ENCODE peak calls at places on chromosome 21, in eight cellular contexts. F is CD8-positive, alpha-beta T cell; V is H9; L is upper lobe of right lung; M is tibial nerve; R is GM23248; P is breast epithelium; Z is keratinocyte. J is an unnamed sample. For H3K4me1, the result is how much of the 10 kb centered on the place peaks cover.

GRCh38 chr21:28111151-28111619 is 881.5 kb downstream of the LTN1 start:
- DNase-seq in F (no peak), V (no peak), L (no peak), M (no peak), R (peak), P (peak), Z (no peak), J (peak)

GRCh38 chr21:17818158-17819113 is 720 bp downstream of the C21orf91 start:
- DNase-seq in F (peak), V (peak), L (peak), M (no peak), R (peak), P (no peak), Z (no peak), J (peak)

GRCh38 chr21:40507978-40508377 is 339.0 kb downstream of the DSCAM start:
- DNase-seq in F (no peak), V (no peak), L (no peak), M (no peak), R (no peak), P (no peak), Z (no peak), J (no peak)

GRCh38 chr21:39116761-39117425 is 66.4 kb downstream of the PSMG1 start:
- DNase-seq in F (no peak), V (no peak), L (no peak), M (no peak), R (no peak), P (no peak), Z (no peak), J (no peak)

GRCh38 chr21:17613242-17613676 is 558 bp upstream of the BTG3 start:
- DNase-seq in F (no peak), V (no peak), L (peak), M (peak), R (peak), P (peak), Z (no peak), J (peak)

GRCh38 chr21:26098758-26099157 is 71.8 kb downstream of the APP start:
- DNase-seq in F (no peak), V (no peak), L (no peak), M (no peak), R (peak), P (no peak), Z (no peak), J (no peak)

GRCh38 chr21:28943631-28944030 is 49.0 kb downstream of the LTN1 start:
- DNase-seq in F (no peak), V (no peak), L (no peak), M (no peak), R (peak), P (no peak), Z (no peak), J (no peak)

GRCh38 chr21:17536381-17536780 is 23.5 kb downstream of the CXADR start:
- DNase-seq in F (no peak), V (no peak), L (no peak), M (no peak), R (no peak), P (no peak), Z (no peak), J (no peak)

GRCh38 chr21:33514234-33514633 is 22.7 kb upstream of the DNAJC28 start:
- DNase-seq in F (no peak), V (no peak), L (no peak), M (no peak), R (peak), P (no peak), Z (no peak), J (no peak)

GRCh38 chr21:40386301-40386911 is 460.6 kb downstream of the DSCAM start:
- DNase-seq in F (no peak), V (peak), L (peak), M (peak), R (peak), P (peak), Z (no peak), J (peak)

GRCh38 chr21:36005018-36005417 is 55.3 kb downstream of the SETD4 start:
- DNase-seq in F (no peak), V (no peak), L (no peak), M (no peak), R (peak), P (no peak), Z (no peak), J (no peak)
- H3K27ac ChIP-seq in F (no peak), V (no peak), L (no peak), M (no peak), R (peak), P (peak), Z (no peak), J (no peak)

DNA sequence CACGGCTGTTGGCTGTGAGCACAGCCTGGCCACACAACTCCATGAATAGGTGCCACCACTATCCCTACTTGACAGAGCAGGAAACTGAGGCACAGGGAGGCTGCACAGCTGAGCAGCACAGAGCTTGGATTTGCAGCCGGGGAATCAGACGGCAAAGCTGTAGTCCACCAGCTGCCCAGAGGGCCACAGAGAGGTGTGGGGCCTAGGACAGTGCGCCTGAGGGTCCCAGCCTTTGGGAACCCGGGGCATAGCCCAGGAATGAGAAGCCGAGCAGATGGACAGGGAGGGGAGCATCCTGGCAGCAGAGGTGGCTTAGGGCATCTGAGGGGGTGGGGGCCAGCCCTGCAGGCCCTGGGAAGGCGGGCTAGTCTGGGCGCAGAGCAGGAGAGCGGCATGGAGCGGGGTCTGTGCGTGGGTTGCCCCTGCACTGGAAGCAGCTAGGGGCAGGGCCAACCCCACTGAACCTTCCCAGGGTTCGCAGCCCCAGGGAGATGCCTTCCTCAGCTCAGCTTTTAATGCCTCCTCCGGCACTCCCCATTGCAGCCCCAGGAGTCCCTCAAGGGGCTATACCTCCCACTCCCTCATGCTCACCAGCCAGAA is 46.2 kb upstream of the COL18A1 start:
- DNase-seq in F (no peak), V (no peak), L (no peak), M (no peak), R (no peak), P (no peak), Z (no peak), J (no peak)
- H3K4me1 ChIP-seq in F (under half), V (under half), L (under half), M (under half), R (under half), P (under half), Z (under half), J (under half)

DNA sequence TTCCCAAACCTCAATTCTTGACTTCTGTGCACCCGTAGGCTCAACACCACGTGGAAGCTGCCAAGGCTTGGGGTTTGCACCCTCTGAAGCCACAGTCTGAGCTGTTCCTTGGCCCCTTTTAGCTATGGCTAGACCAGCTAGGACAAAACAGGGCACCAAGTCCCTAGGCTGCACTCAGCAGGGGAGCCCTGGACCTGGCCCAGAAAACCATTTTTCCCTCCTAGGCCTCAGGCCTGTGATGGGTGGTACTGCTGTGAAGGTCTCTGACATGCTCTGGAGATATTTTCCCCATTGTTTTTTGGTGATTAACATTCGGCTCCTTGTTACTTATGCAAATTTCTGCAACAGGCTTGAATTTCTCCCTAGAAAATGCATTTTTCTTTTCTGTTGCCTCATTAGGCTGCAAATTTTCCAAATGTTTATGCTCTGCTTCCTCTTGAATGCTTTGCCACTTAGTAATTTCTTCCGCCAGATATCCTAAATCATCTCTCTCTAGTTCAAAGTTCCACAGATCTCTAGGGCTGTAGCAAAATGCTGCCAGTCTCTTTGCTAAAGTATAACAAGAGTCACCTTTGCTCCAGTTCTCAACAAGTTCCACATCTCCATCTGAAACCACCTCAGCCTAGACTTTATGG is 69.0 kb upstream of the KRTAP19-8 start:
- DNase-seq in F (no peak), V (no peak), L (no peak), M (no peak), R (peak), P (no peak), Z (no peak), J (no peak)
- H3K27ac ChIP-seq in F (no peak), V (no peak), L (no peak), M (no peak), R (no peak), P (no peak), Z (no peak), J (no peak)

DNA sequence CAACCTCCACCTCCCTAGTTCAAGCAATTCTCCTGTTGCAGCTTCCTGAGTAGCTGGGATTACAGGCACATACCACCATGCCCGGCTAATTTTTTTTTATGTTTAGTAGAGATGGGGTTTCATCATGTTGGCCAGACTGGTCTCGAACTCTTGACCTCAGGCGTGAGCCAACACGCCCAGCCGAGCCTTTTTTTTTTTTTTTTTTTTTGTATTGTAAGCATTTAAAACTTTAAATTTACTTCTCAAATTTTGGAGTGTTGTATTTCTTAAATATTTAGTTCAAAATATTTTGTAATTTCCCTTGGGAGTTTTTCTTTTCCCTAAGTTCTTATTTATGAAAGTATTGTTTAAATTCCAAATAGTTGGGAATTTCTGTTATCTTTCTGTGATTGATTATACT is 9.2 kb upstream of the SCAF4 start:
- DNase-seq in F (no peak), V (no peak), L (no peak), M (no peak), R (no peak), P (no peak), Z (no peak), J (no peak)
- H3K4me1 ChIP-seq in F (under half), V (under half), L (under half), M (under half), R (under half), P (under half), Z (under half), J (under half)

GRCh38 chr21:16169810-16170209 is 440.0 kb downstream of the USP25 start:
- DNase-seq in F (no peak), V (no peak), L (no peak), M (no peak), R (no peak), P (no peak), Z (no peak), J (no peak)

DNA sequence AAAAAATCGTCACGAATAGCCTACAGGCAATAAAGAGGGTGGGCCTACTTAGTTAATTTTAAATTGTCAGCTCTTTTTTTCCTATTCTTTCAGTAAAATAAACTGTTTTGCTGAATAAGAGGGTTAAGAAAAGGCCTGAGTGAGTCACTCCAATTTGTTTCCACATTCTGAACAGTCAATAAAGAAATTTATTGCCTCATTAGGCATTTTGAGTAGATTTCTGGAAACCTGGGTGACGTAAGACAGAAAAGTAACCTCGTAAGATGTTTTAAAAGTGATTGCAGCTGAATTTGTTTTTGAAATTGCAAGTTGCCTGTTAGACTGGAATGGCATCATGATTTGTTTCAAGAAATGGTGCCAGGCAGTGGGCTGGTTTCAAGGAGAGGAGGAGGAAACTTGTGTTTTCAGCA is 439.3 kb downstream of the USP25 start:
- DNase-seq in F (no peak), V (no peak), L (no peak), M (no peak), R (peak), P (no peak), Z (no peak), J (no peak)
- H3K27ac ChIP-seq in F (no peak), V (no peak), L (no peak), M (no peak), R (peak), P (no peak), Z (no peak), J (peak)

GRCh38 chr21:45086342-45086958 is 12.1 kb downstream of the ADARB1 start:
- DNase-seq in F (no peak), V (no peak), L (no peak), M (no peak), R (no peak), P (no peak), Z (no peak), J (no peak)
- H3K4me1 ChIP-seq in F (half or more), V (under half), L (under half), M (under half), R (under half), P (under half), Z (under half), J (under half)

GRCh38 chr21:43902441-43902840 is 37.4 kb downstream of the AGPAT3 start:
- DNase-seq in F (no peak), V (no peak), L (peak), M (no peak), R (no peak), P (no peak), Z (no peak), J (peak)
- H3K27ac ChIP-seq in F (no peak), V (no peak), L (peak), M (no peak), R (no peak), P (no peak), Z (no peak), J (no peak)

DNA sequence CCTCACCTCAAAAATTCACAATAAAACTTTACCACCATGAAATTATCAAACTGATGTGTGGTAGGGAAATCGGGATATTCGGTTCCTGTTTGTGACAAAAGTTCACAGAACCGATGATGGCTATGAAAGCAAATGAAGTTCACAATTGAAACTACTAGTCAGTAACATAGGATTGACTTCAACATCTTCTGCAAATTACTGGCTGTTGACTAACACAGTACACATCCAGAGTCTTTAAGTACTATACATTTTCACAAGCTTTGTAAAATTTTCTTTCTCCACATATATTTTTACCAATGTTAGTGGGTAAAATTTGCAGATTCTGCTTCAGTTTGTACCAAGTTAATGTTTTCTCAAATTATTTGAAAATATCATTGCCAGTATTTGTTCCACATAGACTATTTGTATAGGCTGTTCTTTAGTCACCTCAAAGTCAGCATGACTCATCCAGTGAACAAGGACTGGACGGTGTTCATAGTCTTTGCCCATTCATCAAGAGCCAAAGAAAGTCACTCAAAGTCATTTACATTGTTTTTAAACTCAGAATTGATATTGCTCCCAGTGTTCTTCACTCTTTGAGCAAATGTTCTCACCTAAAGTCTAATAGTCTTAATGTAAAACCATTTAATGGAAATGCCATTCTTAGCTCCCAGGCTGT is 213.4 kb downstream of the USP25 start:
- DNase-seq in F (no peak), V (no peak), L (no peak), M (no peak), R (peak), P (no peak), Z (no peak), J (no peak)
- H3K4me1 ChIP-seq in F (under half), V (under half), L (under half), M (under half), R (under half), P (under half), Z (under half), J (under half)

GRCh38 chr21:15210235-15210678 is 145.5 kb upstream of the NRIP1 start:
- DNase-seq in F (no peak), V (peak), L (peak), M (peak), R (peak), P (peak), Z (peak), J (no peak)
- H3K27ac ChIP-seq in F (no peak), V (no peak), L (no peak), M (no peak), R (no peak), P (no peak), Z (peak), J (no peak)

GRCh38 chr21:41924355-41924754 is 29.5 kb downstream of the C2CD2 start:
- DNase-seq in F (no peak), V (no peak), L (no peak), M (no peak), R (no peak), P (no peak), Z (no peak), J (no peak)
- H3K4me1 ChIP-seq in F (under half), V (under half), L (under half), M (under half), R (under half), P (under half), Z (under half), J (under half)

J was measured in suprapubic skin.